ENCODE peak calls at places on chromosome 10, in six cellular contexts. N, M, Y, R, L and V are unnamed samples.

GRCh38 chr10:132403511-132404168 is 6.6 kb downstream of the PWWP2B start:
- DNase-seq in N (no peak), M (no peak), Y (no peak), R (no peak), L (no peak), V (no peak)

GRCh38 chr10:77836299-77836820 is 90.2 kb downstream of the DLG5 start:
- DNase-seq in N (no peak), M (no peak), Y (no peak), R (peak), L (no peak), V (peak)

GRCh38 chr10:21296575-21297355 is 228.7 kb downstream of the SKIDA1 start:
- DNase-seq in N (no peak), M (no peak), Y (no peak), R (no peak), L (no peak), V (no peak)

GRCh38 chr10:34286136-34286739 is 528.9 kb downstream of the PARD3 start:
- DNase-seq in N (no peak), M (no peak), Y (no peak), R (no peak), L (peak), V (peak)

GRCh38 chr10:25384618-25385017 is 209.8 kb downstream of the GPR158 start:
- DNase-seq in N (no peak), M (no peak), Y (no peak), R (no peak), L (no peak), V (no peak)

GRCh38 chr10:92946491-92946890 is 98.2 kb downstream of the EXOC6 start:
- DNase-seq in N (no peak), M (no peak), Y (no peak), R (no peak), L (no peak), V (no peak)

GRCh38 chr10:93376372-93377296 is 105.5 kb downstream of the MYOF start:
- DNase-seq in N (peak), M (no peak), Y (peak), R (no peak), L (peak), V (peak)

GRCh38 chr10:19194866-19195265 is 146.3 kb downstream of the MALRD1 start:
- DNase-seq in N (no peak), M (no peak), Y (no peak), R (no peak), L (no peak), V (no peak)

GRCh38 chr10:34031410-34031809 is 696.9 kb upstream of the NRP1 start:
- DNase-seq in N (no peak), M (no peak), Y (no peak), R (peak), L (no peak), V (peak)

GRCh38 chr10:121739114-121739513 is 140.9 kb upstream of the FGFR2 start:
- DNase-seq in N (no peak), M (no peak), Y (no peak), R (no peak), L (no peak), V (no peak)

GRCh38 chr10:17460732-17461131 is 6.3 kb upstream of the ST8SIA6 start:
- DNase-seq in N (no peak), M (no peak), Y (no peak), R (no peak), L (no peak), V (no peak)

GRCh38 chr10:107417446-107417845 is 252.9 kb upstream of the SORCS1 start:
- DNase-seq in N (no peak), M (no peak), Y (no peak), R (no peak), L (no peak), V (peak)

GRCh38 chr10:3926268-3926667 is 141.3 kb upstream of the KLF6 start:
- DNase-seq in N (no peak), M (no peak), Y (no peak), R (no peak), L (no peak), V (no peak)

GRCh38 chr10:117751259-117751658 is 208.7 kb downstream of the EMX2 start:
- DNase-seq in N (no peak), M (no peak), Y (no peak), R (no peak), L (no peak), V (no peak)

GRCh38 chr10:59606551-59606961 is 103.1 kb downstream of the SLC16A9 start:
- DNase-seq in N (no peak), M (no peak), Y (no peak), R (no peak), L (peak), V (peak)

GRCh38 chr10:98074315-98074911 is 44.0 kb upstream of the CRTAC1 start:
- DNase-seq in N (no peak), M (no peak), Y (no peak), R (no peak), L (no peak), V (peak)

GRCh38 chr10:120979435-120980315 is 128.5 kb downstream of the WDR11 start:
- DNase-seq in N (peak), M (peak), Y (no peak), R (no peak), L (peak), V (peak)

GRCh38 chr10:112724404-112724991 is 225.5 kb upstream of the TCF7L2 start:
- DNase-seq in N (no peak), M (no peak), Y (no peak), R (no peak), L (no peak), V (no peak)

GRCh38 chr10:70176441-70176840 is 6.1 kb upstream of the SAR1A start:
- DNase-seq in N (no peak), M (no peak), Y (no peak), R (no peak), L (no peak), V (peak)

GRCh38 chr10:92799591-92799990 is 48.7 kb upstream of the EXOC6 start:
- DNase-seq in N (no peak), M (no peak), Y (no peak), R (no peak), L (no peak), V (no peak)

GRCh38 chr10:90969947-90970673 is 49.2 kb upstream of the ANKRD1 start:
- DNase-seq in N (no peak), M (no peak), Y (peak), R (no peak), L (no peak), V (peak)

GRCh38 chr10:122190553-122190952 is 80.5 kb upstream of the BTBD16 start:
- DNase-seq in N (no peak), M (no peak), Y (peak), R (no peak), L (no peak), V (peak)

GRCh38 chr10:101631821-101632475 is 43.8 kb downstream of the DPCD start:
- DNase-seq in N (no peak), M (no peak), Y (no peak), R (no peak), L (no peak), V (no peak)

GRCh38 chr10:6062101-6062771 is at the start of gene IL2RA:
- DNase-seq in N (no peak), M (no peak), Y (no peak), R (no peak), L (no peak), V (no peak)

GRCh38 chr10:26642896-26643653 is 54.4 kb upstream of the PDSS1 start:
- DNase-seq in N (no peak), M (no peak), Y (no peak), R (no peak), L (no peak), V (no peak)

GRCh38 chr10:15378569-15378968 is 7.5 kb upstream of the FAM171A1 start:
- DNase-seq in N (no peak), M (no peak), Y (no peak), R (no peak), L (no peak), V (no peak)

GRCh38 chr10:19998482-19998881 is 182.2 kb downstream of the PLXDC2 start:
- DNase-seq in N (no peak), M (no peak), Y (no peak), R (no peak), L (no peak), V (no peak)

GRCh38 chr10:49328401-49329185 is 29.6 kb downstream of the C10orf71 start:
- DNase-seq in N (no peak), M (no peak), Y (no peak), R (no peak), L (no peak), V (no peak)